ENCODE peak calls at places on chromosomes 5 and 9, in nine cellular contexts. M is GM23248, S is cardiac muscle cell, N is kidney, W is stomach, E is A673, G is A549, K is left ventricle myocardium inferior, C is tibial artery. R is an unnamed sample. For H3K9me3, the result is how much of the 10 kb centered on the place peaks cover.

GRCh38 chr9:36148652-36149051 is 12.1 kb downstream of the GLIPR2 start:
- DNase-seq in M (peak), S (no peak), N (peak), W (peak), E (peak), G (peak), K (peak), C (peak), R (peak)

GRCh38 chr9:87212563-87213154 is 265.4 kb upstream of the GAS1 start:
- DNase-seq in M (peak), S (no peak), N (no peak), W (no peak), E (no peak), G (no peak), K (no peak), C (no peak), R (no peak)

GRCh38 chr9:6781476-6781875 is 23.7 kb downstream of the KDM4C start:
- DNase-seq in M (no peak), S (no peak), N (no peak), W (no peak), E (no peak), G (no peak), K (no peak), C (no peak), R (no peak)

GRCh38 chr9:131537946-131538345 is 6.9 kb upstream of the UCK1 start:
- DNase-seq in M (no peak), S (no peak), N (no peak), W (no peak), E (no peak), G (no peak), K (no peak), C (no peak), R (no peak)

GRCh38 chr5:67065237-67065636 is 131.4 kb downstream of the CD180 start:
- DNase-seq in M (no peak), S (peak), N (no peak), W (no peak), E (no peak), G (no peak), K (no peak), C (no peak), R (no peak)

GRCh38 chr9:129708799-129709198 is 43.4 kb downstream of the PRRX2 start:
- DNase-seq in M (peak), S (peak), N (no peak), W (no peak), E (no peak), G (no peak), K (no peak), C (no peak), R (no peak)

GRCh38 chr5:112142769-112143270 is 276.3 kb downstream of the EPB41L4A start:
- DNase-seq in M (peak), S (no peak), N (no peak), W (no peak), E (peak), G (no peak), K (no peak), C (no peak), R (no peak)

GRCh38 chr9:127218818-127219217 is 45.8 kb upstream of the GARNL3 start:
- DNase-seq in M (no peak), S (no peak), N (peak), W (no peak), E (no peak), G (no peak), K (no peak), C (peak), R (no peak)

DNA sequence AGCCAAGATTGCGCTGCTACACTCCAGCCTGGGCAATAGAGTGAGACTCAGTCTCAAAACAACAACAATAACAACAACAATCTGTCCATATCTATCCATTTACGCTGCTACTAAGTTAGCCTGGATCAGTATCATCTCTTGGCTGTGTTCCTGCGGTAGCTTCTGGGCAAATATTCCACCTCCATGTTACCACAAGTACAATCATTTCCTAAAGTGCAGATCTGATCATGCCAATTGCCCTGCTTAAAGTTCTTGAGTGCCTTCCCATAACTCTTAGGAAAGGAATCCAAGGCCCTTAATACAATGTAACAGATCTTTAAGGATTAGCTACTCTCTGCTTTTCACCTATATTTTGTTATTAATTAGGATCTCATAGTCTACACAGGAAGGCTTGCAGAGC is 15.4 kb upstream of the PPP2R2B start:
- DNase-seq in M (no peak), S (no peak), N (no peak), W (no peak), E (no peak), G (no peak), K (no peak), C (no peak), R (no peak)
- H3K9me3 ChIP-seq in M (under half), S (under half), N (under half), W (under half), E (under half), G (under half), K (under half), C (under half), R (under half)

GRCh38 chr5:143383988-143384387 is 19.5 kb downstream of the NR3C1 start:
- DNase-seq in M (no peak), S (no peak), N (no peak), W (no peak), E (no peak), G (no peak), K (no peak), C (no peak), R (no peak)
- H3K9me3 ChIP-seq in M (under half), S (under half), N (under half), W (under half), E (under half), G (under half), K (under half), C (under half), R (under half)

GRCh38 chr5:180533845-180534244 is 39.7 kb downstream of the CNOT6 start:
- DNase-seq in M (no peak), S (no peak), N (no peak), W (no peak), E (no peak), G (no peak), K (no peak), C (no peak), R (no peak)

GRCh38 chr5:180527659-180528058 is 33.5 kb downstream of the CNOT6 start:
- DNase-seq in M (no peak), S (no peak), N (no peak), W (no peak), E (no peak), G (no peak), K (no peak), C (no peak), R (no peak)

GRCh38 chr5:180532268-180532667 is 38.1 kb downstream of the CNOT6 start:
- DNase-seq in M (no peak), S (no peak), N (no peak), W (no peak), E (no peak), G (no peak), K (no peak), C (no peak), R (no peak)
- H3K9me3 ChIP-seq in M (under half), S (under half), N (under half), W (under half), E (under half), G (under half), K (under half), C (under half), R (under half)

GRCh38 chr5:35166043-35166442 is 64.2 kb downstream of the PRLR start:
- DNase-seq in M (no peak), S (no peak), N (no peak), W (no peak), E (no peak), G (no peak), K (no peak), C (no peak), R (no peak)

GRCh38 chr5:35171991-35172390 is 58.3 kb downstream of the PRLR start:
- DNase-seq in M (no peak), S (no peak), N (no peak), W (no peak), E (no peak), G (no peak), K (no peak), C (no peak), R (no peak)

GRCh38 chr5:35172526-35172925 is 57.8 kb downstream of the PRLR start:
- DNase-seq in M (no peak), S (no peak), N (no peak), W (no peak), E (no peak), G (no peak), K (no peak), C (no peak), R (no peak)

GRCh38 chr5:35171108-35171507 is 59.2 kb downstream of the PRLR start:
- DNase-seq in M (no peak), S (no peak), N (no peak), W (no peak), E (no peak), G (no peak), K (no peak), C (no peak), R (no peak)
- H3K9me3 ChIP-seq in M (under half), S (under half), N (under half), W (under half), E (under half), G (under half), K (under half), C (under half), R (under half)

GRCh38 chr9:132634327-132634726 is 35.5 kb downstream of the DDX31 start:
- DNase-seq in M (no peak), S (no peak), N (no peak), W (no peak), E (no peak), G (no peak), K (no peak), C (no peak), R (no peak)
- H3K9me3 ChIP-seq in M (under half), S (under half), N (under half), W (under half), E (under half), G (under half), K (under half), C (under half), R (under half)

GRCh38 chr5:123732261-123732660 is 220.3 kb downstream of the CSNK1G3 start:
- DNase-seq in M (no peak), S (no peak), N (no peak), W (no peak), E (no peak), G (no peak), K (no peak), C (no peak), R (no peak)
- H3K9me3 ChIP-seq in M (under half), S (under half), N (under half), W (under half), E (under half), G (under half), K (under half), C (under half), R (under half)

GRCh38 chr5:171313481-171314206 is 4.6 kb downstream of the TLX3 start:
- DNase-seq in M (no peak), S (no peak), N (peak), W (no peak), E (no peak), G (no peak), K (no peak), C (peak), R (no peak)
- H3K9me3 ChIP-seq in M (under half), S (under half), N (under half), W (under half), E (under half), G (under half), K (under half), C (under half), R (under half)